ENCODE peak calls at places on chromosomes 5 and 9, in four cellular contexts. One of them, this sample, is unnamed.

GRCh38 chr9:127175764-127176163 is 53.3 kb upstream of the ANGPTL2 start:
- DNase-seq in GM12892: no peak
- DNase-seq in IMR-90: no peak
- DNase-seq in C1 segment of cervical spinal cord: no peak
- DNase-seq in this sample: no peak

GRCh38 chr5:37710965-37711364 is 128.9 kb downstream of the GDNF start:
- DNase-seq in GM12892: no peak
- DNase-seq in IMR-90: peak
- DNase-seq in C1 segment of cervical spinal cord: no peak
- DNase-seq in this sample: no peak

GRCh38 chr5:150298701-150299451 is 3.8 kb downstream of the ARSI start:
- DNase-seq in GM12892: no peak
- DNase-seq in IMR-90: peak
- DNase-seq in C1 segment of cervical spinal cord: no peak
- DNase-seq in this sample: no peak

GRCh38 chr5:178467261-178468195 is 122.7 kb downstream of the COL23A1 start:
- DNase-seq in GM12892: no peak
- DNase-seq in IMR-90: peak
- DNase-seq in C1 segment of cervical spinal cord: no peak
- DNase-seq in this sample: no peak

GRCh38 chr5:138706655-138707480 is 46.4 kb upstream of the CTNNA1 start:
- DNase-seq in GM12892: no peak
- DNase-seq in IMR-90: peak
- DNase-seq in C1 segment of cervical spinal cord: no peak
- DNase-seq in this sample: no peak

GRCh38 chr5:59592101-59592500 is 301.4 kb downstream of the PDE4D start:
- DNase-seq in GM12892: no peak
- DNase-seq in IMR-90: peak
- DNase-seq in C1 segment of cervical spinal cord: no peak
- DNase-seq in this sample: no peak

GRCh38 chr9:38090170-38090569 is 21.1 kb upstream of the SHB start:
- DNase-seq in GM12892: no peak
- DNase-seq in IMR-90: no peak
- DNase-seq in C1 segment of cervical spinal cord: no peak
- DNase-seq in this sample: no peak

GRCh38 chr5:132065351-132065937 is 5.0 kb downstream of the IL3 start:
- DNase-seq in GM12892: peak
- DNase-seq in IMR-90: peak
- DNase-seq in C1 segment of cervical spinal cord: no peak
- DNase-seq in this sample: peak

GRCh38 chr9:99142275-99142674 is 37.4 kb downstream of the TGFBR1 start:
- DNase-seq in GM12892: no peak
- DNase-seq in IMR-90: no peak
- DNase-seq in C1 segment of cervical spinal cord: no peak
- DNase-seq in this sample: no peak

GRCh38 chr9:93122721-93123221 is 11.3 kb downstream of the NINJ1 start:
- DNase-seq in GM12892: no peak
- DNase-seq in IMR-90: no peak
- DNase-seq in C1 segment of cervical spinal cord: no peak
- DNase-seq in this sample: no peak

GRCh38 chr9:85516976-85517637 is 224.6 kb downstream of the AGTPBP1 start:
- DNase-seq in GM12892: no peak
- DNase-seq in IMR-90: no peak
- DNase-seq in C1 segment of cervical spinal cord: no peak
- DNase-seq in this sample: no peak

GRCh38 chr9:137902646-137903045 is 25.1 kb downstream of the CACNA1B start:
- DNase-seq in GM12892: no peak
- DNase-seq in IMR-90: no peak
- DNase-seq in C1 segment of cervical spinal cord: no peak
- DNase-seq in this sample: no peak

GRCh38 chr9:79969866-79970265 is 398.1 kb downstream of the TLE4 start:
- DNase-seq in GM12892: no peak
- DNase-seq in IMR-90: no peak
- DNase-seq in C1 segment of cervical spinal cord: no peak
- DNase-seq in this sample: no peak

GRCh38 chr5:132030610-132031009 is 19.2 kb upstream of the ACSL6 start:
- DNase-seq in GM12892: no peak
- DNase-seq in IMR-90: no peak
- DNase-seq in C1 segment of cervical spinal cord: no peak
- DNase-seq in this sample: no peak

GRCh38 chr9:85501474-85501873 is 240.3 kb downstream of the AGTPBP1 start:
- DNase-seq in GM12892: no peak
- DNase-seq in IMR-90: no peak
- DNase-seq in C1 segment of cervical spinal cord: no peak
- DNase-seq in this sample: no peak

GRCh38 chr9:88072831-88073365 is 65.4 kb downstream of the SPATA31C2 start:
- DNase-seq in GM12892: no peak
- DNase-seq in IMR-90: no peak
- DNase-seq in C1 segment of cervical spinal cord: no peak
- DNase-seq in this sample: no peak

This sample was measured in GM18507.